ENCODE peak calls at places on chromosomes 13 and 19, in five cellular contexts. J, W, S, E and B are unnamed samples.

GRCh38 chr19:48868196-48868886 is at the start of gene PLEKHA4:
- DNase-seq in J (no peak), W (no peak), S (no peak), E (peak), B (no peak)

GRCh38 chr13:41418027-41418426 is 39.3 kb upstream of the RGCC start:
- DNase-seq in J (no peak), W (no peak), S (no peak), E (no peak), B (no peak)

GRCh38 chr13:77919351-77920294 is 992 bp upstream of the EDNRB start:
- DNase-seq in J (no peak), W (peak), S (no peak), E (peak), B (peak)

GRCh38 chr19:55087542-55087935 is 11.9 kb downstream of the EPS8L1 start:
- DNase-seq in J (no peak), W (peak), S (no peak), E (no peak), B (no peak)

GRCh38 chr13:113371061-113371460 is 7.1 kb upstream of the GRTP1 start:
- DNase-seq in J (no peak), W (no peak), S (no peak), E (no peak), B (no peak)

GRCh38 chr13:36428083-36428482 is 4.2 kb upstream of the CCNA1 start:
- DNase-seq in J (no peak), W (no peak), S (no peak), E (no peak), B (peak)

GRCh38 chr19:2841858-2842574 is 741 bp downstream of the ZNF555 start:
- DNase-seq in J (no peak), W (peak), S (no peak), E (peak), B (no peak)

GRCh38 chr19:51473009-51473707 is 5.2 kb upstream of the CEACAM18 start:
- DNase-seq in J (peak), W (peak), S (peak), E (peak), B (peak)

GRCh38 chr19:4971424-4971793 is 2.5 kb downstream of the KDM4B start:
- DNase-seq in J (no peak), W (peak), S (no peak), E (peak), B (peak)

GRCh38 chr13:94169783-94170513 is 309.5 kb downstream of the DCT start:
- DNase-seq in J (no peak), W (peak), S (no peak), E (no peak), B (no peak)

GRCh38 chr19:48745208-48745995 is 1.3 kb downstream of the IZUMO1 start:
- DNase-seq in J (no peak), W (peak), S (no peak), E (peak), B (no peak)

GRCh38 chr19:3589439-3589838 is 4.2 kb downstream of the GIPC3 start:
- DNase-seq in J (no peak), W (no peak), S (no peak), E (no peak), B (no peak)

GRCh38 chr13:30256713-30257432 is 50.5 kb downstream of the KATNAL1 start:
- DNase-seq in J (no peak), W (peak), S (no peak), E (no peak), B (no peak)

GRCh38 chr19:21328885-21329605 is at the start of gene ZNF708:
- DNase-seq in J (peak), W (peak), S (peak), E (peak), B (peak)

GRCh38 chr19:21322528-21322927 is 6.7 kb downstream of the ZNF708 start:
- DNase-seq in J (no peak), W (no peak), S (no peak), E (no peak), B (no peak)

GRCh38 chr19:21328402-21328801 is 808 bp downstream of the ZNF708 start:
- DNase-seq in J (no peak), W (peak), S (no peak), E (no peak), B (no peak)

GRCh38 chr19:21323000-21323399 is 6.2 kb downstream of the ZNF708 start:
- DNase-seq in J (no peak), W (no peak), S (no peak), E (no peak), B (no peak)

GRCh38 chr19:21326169-21326568 is 3.0 kb downstream of the ZNF708 start:
- DNase-seq in J (no peak), W (no peak), S (no peak), E (no peak), B (no peak)
- H3K4me3 ChIP-seq in J (no peak), W (peak), S (no peak), E (no peak), B (no peak)

GRCh38 chr19:10988380-10988779 is 27.6 kb downstream of the SMARCA4 start:
- DNase-seq in J (no peak), W (no peak), S (no peak), E (no peak), B (no peak)
- TF ChIP-seq POLR2AphosphoS5 in J (no peak), W (no peak), S (no peak), E (no peak), B (no peak)

DNA sequence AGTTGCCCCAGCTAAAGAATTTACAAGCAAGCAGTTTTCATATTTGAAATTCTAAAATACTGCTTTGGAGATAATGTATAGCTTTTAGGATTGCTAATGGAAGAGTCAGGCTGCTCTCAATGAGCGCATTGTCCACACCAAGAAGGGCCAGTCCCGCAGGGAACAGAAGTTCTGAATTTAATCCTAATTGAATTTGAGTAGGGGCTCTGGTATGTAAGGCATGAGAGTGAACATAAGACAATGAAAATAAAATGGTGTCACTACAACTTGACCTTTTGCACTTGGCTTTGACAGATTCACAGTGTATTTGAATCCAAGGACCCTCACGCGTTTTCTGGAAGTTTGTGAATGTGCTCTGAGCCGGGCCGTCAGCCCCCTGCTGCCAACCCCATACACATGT is 32.6 kb downstream of the RAB20 start:
- DNase-seq in J (no peak), W (no peak), S (no peak), E (no peak), B (no peak)
- H3K27ac ChIP-seq in J (peak), W (peak), S (no peak), E (peak), B (peak)

GRCh38 chr13:20803180-20803965 is 29.6 kb upstream of the EEF1AKMT1 start:
- DNase-seq in J (no peak), W (no peak), S (no peak), E (no peak), B (no peak)
- H3K4me3 ChIP-seq in J (no peak), W (no peak), S (no peak), E (no peak), B (no peak)

GRCh38 chr19:18763674-18764590 is 27.2 kb downstream of the COMP start:
- DNase-seq in J (no peak), W (no peak), S (no peak), E (no peak), B (no peak)
- TF ChIP-seq POLR2AphosphoS5 in J (no peak), W (no peak), S (no peak), E (no peak), B (peak)

GRCh38 chr19:5995606-5996005 is 17.7 kb upstream of the RANBP3 start:
- DNase-seq in J (no peak), W (no peak), S (no peak), E (no peak), B (no peak)

GRCh38 chr19:5992756-5993155 is 14.8 kb upstream of the RANBP3 start:
- DNase-seq in J (no peak), W (no peak), S (no peak), E (no peak), B (no peak)

GRCh38 chr19:5993516-5994406 is 15.8 kb upstream of the RANBP3 start:
- DNase-seq in J (no peak), W (no peak), S (no peak), E (no peak), B (no peak)

GRCh38 chr19:5996102-5996501 is 18.2 kb upstream of the RANBP3 start:
- DNase-seq in J (no peak), W (no peak), S (no peak), E (no peak), B (no peak)

GRCh38 chr19:5994407-5995165 is 16.6 kb upstream of the RANBP3 start:
- DNase-seq in J (no peak), W (no peak), S (no peak), E (no peak), B (no peak)
- H3K27ac ChIP-seq in J (no peak), W (no peak), S (no peak), E (peak), B (no peak)

GRCh38 chr13:74027161-74027779 is 106.9 kb downstream of the KLF12 start:
- DNase-seq in J (no peak), W (no peak), S (no peak), E (no peak), B (no peak)
- H3K4me3 ChIP-seq in J (no peak), W (peak), S (peak), E (no peak), B (no peak)

GRCh38 chr19:1086618-1087017 is 8.6 kb downstream of the POLR2E start:
- DNase-seq in J (no peak), W (no peak), S (no peak), E (no peak), B (no peak)

GRCh38 chr19:1089891-1090290 is 5.3 kb downstream of the POLR2E start:
- DNase-seq in J (no peak), W (no peak), S (no peak), E (no peak), B (no peak)

GRCh38 chr19:1089126-1089771 is 5.9 kb downstream of the POLR2E start:
- DNase-seq in J (no peak), W (no peak), S (no peak), E (no peak), B (no peak)

GRCh38 chr19:1087813-1088418 is 7.3 kb downstream of the POLR2E start:
- DNase-seq in J (no peak), W (no peak), S (no peak), E (peak), B (peak)

DNA sequence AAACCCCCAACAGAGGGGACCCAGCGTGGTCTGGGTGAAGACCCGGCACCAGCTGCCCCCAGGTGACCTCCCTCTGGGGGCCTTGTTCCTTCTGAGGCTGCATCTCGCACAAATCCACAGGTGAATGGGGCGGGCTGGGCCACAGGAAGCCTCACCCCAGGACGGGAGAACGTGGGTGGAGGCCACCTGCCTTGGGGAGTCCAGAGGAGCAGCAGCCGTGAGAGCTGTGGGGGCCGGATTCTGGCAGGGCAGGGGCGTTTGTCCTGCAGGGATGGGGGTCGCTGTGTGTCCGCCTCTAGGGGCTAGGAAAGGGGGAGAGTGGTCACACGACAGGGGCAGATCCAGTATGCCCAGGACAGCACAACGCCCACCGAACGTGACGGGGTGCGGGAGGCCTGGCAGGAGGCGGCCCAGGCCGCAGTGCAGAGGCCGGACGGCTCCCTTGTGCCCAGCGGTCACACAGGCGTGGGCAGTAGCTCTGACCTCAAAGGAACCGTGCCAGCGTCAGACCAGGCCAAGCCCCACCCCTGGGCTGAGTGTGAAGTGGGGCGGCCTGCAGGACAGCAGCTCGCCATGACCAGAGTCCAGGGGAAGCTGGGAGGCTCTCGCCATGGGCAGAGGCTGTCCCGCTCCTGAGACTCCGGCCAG is 6.6 kb downstream of the POLR2E start:
- DNase-seq in J (no peak), W (no peak), S (no peak), E (no peak), B (no peak)
- TF ChIP-seq POLR2AphosphoS5 in J (no peak), W (peak), S (peak), E (no peak), B (no peak)

GRCh38 chr19:512548-513365 is 5.5 kb downstream of the TPGS1 start:
- DNase-seq in J (no peak), W (no peak), S (no peak), E (no peak), B (no peak)
- H3K27ac ChIP-seq in J (peak), W (no peak), S (no peak), E (no peak), B (no peak)